ENCODE peak calls at places on chromosomes 1 and 21, in four cellular contexts. T, B, E and L are unnamed samples.

GRCh38 chr1:23521588-23521987 is 9.4 kb downstream of the E2F2 start:
- DNase-seq in E (no peak), B (peak), T (no peak), L (no peak)

GRCh38 chr1:115665319-115665718 is 23.5 kb downstream of the VANGL1 start:
- DNase-seq in E (no peak), B (no peak), T (no peak), L (no peak)

GRCh38 chr1:19260211-19261138 is 8.9 kb downstream of the MRTO4 start:
- DNase-seq in E (no peak), T (peak), B (no peak), L (no peak)

GRCh38 chr1:30685796-30686165 is 37.6 kb downstream of the MATN1 start:
- DNase-seq in E (no peak), B (no peak), T (no peak), L (no peak)

GRCh38 chr1:112169517-112169916 is 180.0 kb upstream of the KCND3 start:
- DNase-seq in B (no peak), T (no peak), E (no peak), L (no peak)

GRCh38 chr1:178057863-178058576 is 35.9 kb upstream of the RASAL2 start:
- DNase-seq in E (peak), B (no peak), T (peak), L (no peak)

GRCh38 chr1:111203681-111204210 is 3.3 kb upstream of the DENND2D start:
- DNase-seq in B (peak), E (no peak), T (no peak), L (no peak)

GRCh38 chr1:56644941-56645662 is at the start of gene PRKAA2:
- DNase-seq in T (no peak), B (peak), E (peak), L (peak)

GRCh38 chr21:28516996-28517592 is 475.6 kb downstream of the LTN1 start:
- DNase-seq in E (peak), T (peak), B (peak), L (no peak)

GRCh38 chr1:26476958-26477357 is 4.7 kb downstream of the HMGN2 start:
- DNase-seq in B (no peak), E (no peak), T (no peak), L (no peak)

GRCh38 chr21:30072496-30072895 is 94.1 kb downstream of the CLDN17 start:
- DNase-seq in B (peak), E (peak), T (peak), L (no peak)

GRCh38 chr1:91732291-91732953 is 153.5 kb downstream of the TGFBR3 start:
- DNase-seq in E (no peak), T (peak), B (peak), L (no peak)

GRCh38 chr1:100511058-100511457 is 26.9 kb upstream of the GPR88 start:
- DNase-seq in E (no peak), T (no peak), B (no peak), L (no peak)

GRCh38 chr1:151146072-151146415 is 387 bp downstream of the SEMA6C start:
- DNase-seq in T (no peak), E (peak), B (no peak), L (no peak)

DNA sequence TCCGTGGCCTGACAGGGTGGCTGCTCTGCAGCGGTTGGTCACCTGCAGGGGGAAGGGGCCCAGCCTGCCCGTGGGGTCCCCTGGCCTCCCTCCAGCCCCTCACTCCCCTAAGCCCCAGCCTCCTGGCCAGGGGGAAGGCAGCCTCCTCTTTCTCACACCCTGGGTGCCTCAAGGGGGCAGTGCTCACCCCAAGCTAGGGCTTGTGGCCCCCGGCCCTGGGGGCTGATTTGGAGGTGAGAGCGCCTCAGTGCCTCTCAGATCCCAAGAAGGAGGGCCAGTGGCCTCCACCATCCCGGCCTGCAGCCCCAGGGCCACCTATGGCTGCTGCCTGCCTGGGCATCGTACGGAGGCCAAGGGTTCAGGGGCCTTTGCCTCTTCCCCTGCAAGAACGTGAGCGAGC is 66.4 kb upstream of the TTC34 start:
- DNase-seq in T (no peak), B (no peak), E (no peak), L (no peak)
- TF ChIP-seq CTCF in T (no peak), B (no peak), E (no peak), L (no peak)

GRCh38 chr21:40472026-40472425 is 374.9 kb downstream of the DSCAM start:
- DNase-seq in B (no peak), T (no peak), E (no peak), L (no peak)

GRCh38 chr21:40465382-40465781 is 381.6 kb downstream of the DSCAM start:
- DNase-seq in T (no peak), B (no peak), E (no peak), L (no peak)

GRCh38 chr21:40471103-40471502 is 375.9 kb downstream of the DSCAM start:
- DNase-seq in T (no peak), B (no peak), E (no peak), L (no peak)

DNA sequence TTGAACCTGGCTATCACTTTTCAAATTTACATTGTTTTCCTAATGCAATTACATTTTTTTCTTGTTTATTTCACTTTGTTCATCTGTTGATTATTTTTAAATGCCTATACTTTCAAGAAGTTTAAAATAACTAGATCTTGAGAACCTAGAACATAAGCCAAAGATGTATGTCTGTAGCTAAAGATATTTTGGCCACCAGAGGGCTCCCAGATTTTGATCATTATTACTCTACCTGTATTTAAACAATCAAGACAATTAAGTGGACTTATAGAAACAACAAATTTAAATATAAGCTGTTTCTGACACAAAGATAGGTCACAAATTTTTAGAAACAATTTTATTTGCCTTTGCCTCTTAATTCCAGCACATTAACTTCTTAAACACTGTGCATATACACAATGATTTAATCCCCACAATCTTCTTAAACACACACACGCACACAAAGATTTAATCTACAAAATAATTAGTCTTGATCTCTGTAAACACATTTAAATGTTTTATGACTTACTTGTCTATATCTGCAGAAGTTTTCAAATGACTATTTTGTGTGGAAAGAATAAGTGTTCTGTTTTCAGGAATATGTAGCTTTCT is 380.0 kb downstream of the DSCAM start:
- DNase-seq in B (peak), E (peak), T (no peak), L (no peak)
- TF ChIP-seq CTCF in B (no peak), E (peak), T (peak), L (peak)

GRCh38 chr1:229217716-229218115 is 53.2 kb upstream of the RAB4A start:
- DNase-seq in B (no peak), E (no peak), T (no peak), L (no peak)
- TF ChIP-seq CTCF in B (no peak), E (no peak), T (no peak), L (peak)

GRCh38 chr1:116944613-116945012 is 34.9 kb downstream of the PTGFRN start:
- DNase-seq in E (no peak), B (no peak), T (no peak), L (no peak)
- TF ChIP-seq CTCF in E (no peak), B (no peak), T (no peak), L (no peak)

GRCh38 chr1:207335695-207336363 is 14.4 kb downstream of the CD55 start:
- DNase-seq in B (peak), E (no peak), T (no peak), L (no peak)
- TF ChIP-seq CTCF in B (peak), E (no peak), T (no peak), L (no peak)

DNA sequence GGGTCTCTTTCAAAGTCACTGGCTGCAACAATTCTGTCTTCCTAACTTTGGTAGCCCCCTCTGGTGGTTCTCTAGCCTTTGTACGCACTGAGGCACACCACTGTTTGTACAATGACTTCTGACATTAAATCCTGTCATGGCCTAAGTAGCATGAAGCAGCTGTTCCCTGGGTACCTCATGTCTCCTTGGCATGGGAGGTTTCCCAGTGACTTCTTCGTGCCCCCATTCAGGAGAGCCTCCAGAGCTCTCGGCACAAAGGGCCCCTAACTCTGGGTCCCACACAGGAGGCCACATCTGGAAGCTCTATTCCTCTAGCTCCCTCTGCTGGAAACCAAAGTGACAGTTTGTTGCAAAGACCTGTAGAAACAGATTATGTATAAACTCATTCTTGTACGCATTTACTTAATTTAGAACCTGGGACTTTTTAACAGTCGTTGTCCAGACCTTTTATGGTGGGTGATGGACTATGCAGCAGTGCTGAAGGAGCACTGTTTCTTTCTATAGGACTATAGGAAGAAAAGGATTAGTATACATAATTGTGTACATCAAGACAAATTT is 13.4 kb downstream of the SWT1 start:
- DNase-seq in B (peak), T (peak), E (peak), L (no peak)
- TF ChIP-seq CTCF in B (peak), T (peak), E (peak), L (peak)

DNA sequence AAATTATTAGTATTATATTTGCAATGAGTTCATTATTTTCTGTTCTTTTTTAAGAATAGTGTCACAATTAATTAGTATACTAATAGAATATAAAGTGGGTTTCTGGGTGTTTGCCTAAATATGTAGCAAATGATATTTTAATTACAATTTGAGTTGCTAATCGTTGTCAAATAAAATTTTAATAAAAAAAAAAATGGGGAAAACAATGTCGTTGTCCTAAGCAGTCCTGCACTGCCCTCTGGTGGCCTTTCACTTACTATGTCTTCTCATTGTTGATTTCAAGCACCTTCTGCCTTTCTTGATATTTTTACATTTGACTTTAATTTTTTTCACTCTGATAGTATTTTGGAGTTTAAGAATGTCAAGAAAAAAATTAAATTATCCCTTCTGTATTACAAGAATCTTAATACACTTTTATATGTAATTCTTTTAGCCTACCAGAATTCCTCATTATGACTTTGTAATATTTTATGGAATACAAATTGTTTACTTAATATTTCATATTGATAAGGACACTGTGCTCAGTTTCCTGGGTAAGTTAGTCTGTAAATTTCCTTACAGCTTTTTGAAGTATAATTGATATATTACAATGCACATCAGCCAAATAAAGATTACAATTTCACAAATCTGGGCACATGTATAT is 104.5 kb upstream of the FMN2 start:
- DNase-seq in B (peak), E (peak), T (peak), L (no peak)
- TF ChIP-seq CTCF in B (peak), E (peak), T (peak), L (peak)

DNA sequence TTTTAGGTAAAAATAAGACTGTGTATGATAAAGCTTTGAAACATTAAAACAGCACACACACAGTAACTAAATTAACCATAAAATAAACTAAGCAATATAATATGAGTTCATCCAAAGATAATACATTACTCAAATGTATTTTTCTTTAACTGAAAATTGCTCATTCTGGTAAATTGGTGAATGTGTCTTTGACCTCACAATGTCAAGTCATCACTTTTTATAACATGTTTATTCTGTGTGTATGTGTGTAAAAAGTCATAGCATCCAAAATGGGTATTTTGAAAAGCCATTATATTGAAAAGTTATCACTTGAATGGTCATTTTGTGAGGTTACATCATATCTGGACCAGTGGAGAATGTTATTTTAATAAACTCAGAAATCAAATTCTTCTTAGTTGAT is 724.6 kb downstream of the ADGRL2 start:
- DNase-seq in B (no peak), T (no peak), E (no peak), L (no peak)
- TF ChIP-seq CTCF in B (no peak), T (no peak), E (no peak), L (no peak)